ENCODE peak calls at places on chromosomes 1 and 21, in seven cellular contexts. E is aorta; F is BJ; B is effector CD4-positive, alpha-beta T cell; C is fibroblast of the conjunctiva; T is anterior cingulate cortex; X is colonic mucosa. N is an unnamed sample.

GRCh38 chr1:243849089-243850012 is 692 bp downstream of the AKT3 start:
- DNase-seq in F (peak; percentile 29), B (peak; percentile 69), X (peak; percentile 25), T (peak; percentile 88), C (no peak), E (peak; percentile 73), N (peak; percentile 33)

GRCh38 chr1:174932587-174932986 is 67.2 kb upstream of the CACYBP start:
- DNase-seq in E (no peak), B (no peak), X (no peak), C (no peak), T (no peak), F (no peak), N (no peak)

GRCh38 chr21:35559128-35559831 is 501.0 kb downstream of the SETD4 start:
- DNase-seq in B (no peak), T (no peak), F (peak; percentile 78), C (no peak), E (peak; percentile 45), X (no peak), N (no peak)

GRCh38 chr21:27649323-27649722 is 682.4 kb upstream of the ADAMTS5 start:
- DNase-seq in C (peak; percentile 58), F (peak; percentile 66), T (no peak), B (no peak), E (no peak), X (no peak), N (no peak)

GRCh38 chr1:20470174-20470573 is 15.8 kb downstream of the CAMK2N1 start:
- DNase-seq in C (no peak), F (no peak), B (no peak), X (peak; percentile 48), T (peak; percentile 14), E (no peak), N (peak; percentile 77)

GRCh38 chr1:32891630-32892029 is 5.3 kb downstream of the HPCA start:
- DNase-seq in F (no peak), E (peak; percentile 4), X (no peak), B (no peak), T (no peak), C (no peak), N (no peak)

GRCh38 chr1:31272369-31272768 is 24.2 kb downstream of the SNRNP40 start:
- DNase-seq in F (no peak), B (no peak), E (no peak), T (no peak), X (no peak), C (no peak), N (no peak)

GRCh38 chr1:167126317-167126716 is 32.4 kb downstream of the STYXL2 start:
- DNase-seq in E (no peak), F (no peak), X (no peak), T (no peak), B (no peak), C (no peak), N (no peak)

GRCh38 chr21:42039911-42040351 is 29.8 kb upstream of the ZBTB21 start:
- DNase-seq in X (no peak), T (no peak), E (no peak), F (peak; percentile 31), C (peak; percentile 47), B (no peak), N (no peak)

GRCh38 chr1:52191395-52191965 is 49.6 kb downstream of the ZFYVE9 start:
- DNase-seq in E (no peak), B (no peak), C (no peak), T (no peak), X (no peak), F (no peak), N (no peak)

GRCh38 chr1:202288177-202288576 is 53.6 kb downstream of the UBE2T start:
- DNase-seq in E (no peak), B (no peak), X (no peak), T (no peak), C (no peak), F (no peak), N (no peak)

GRCh38 chr1:157983787-157984186 is 9.7 kb upstream of the KIRREL1 start:
- DNase-seq in T (no peak), C (no peak), E (no peak), F (no peak), B (no peak), X (no peak), N (no peak)

GRCh38 chr1:45254490-45254889 is 48.1 kb upstream of the ZSWIM5 start:
- DNase-seq in E (no peak), X (peak; percentile 49), B (no peak), T (no peak), C (no peak), F (no peak), N (no peak)

GRCh38 chr1:3741566-3742438 is 10.4 kb upstream of the CCDC27 start:
- DNase-seq in T (no peak), X (no peak), C (no peak), E (no peak), B (no peak), F (no peak), N (no peak)

GRCh38 chr21:39630191-39630591 is 17.5 kb downstream of the B3GALT5 start:
- DNase-seq in B (no peak), E (no peak), C (no peak), X (no peak), F (no peak), T (no peak), N (no peak)

GRCh38 chr1:192751260-192751659 is 57.6 kb upstream of the RGS2 start:
- DNase-seq in E (no peak), X (no peak), T (no peak), B (no peak), C (no peak), F (no peak), N (no peak)

GRCh38 chr1:55211456-55211855 is 3.7 kb downstream of the USP24 start:
- DNase-seq in X (no peak), E (no peak), C (no peak), T (no peak), B (no peak), F (no peak), N (no peak)

GRCh38 chr1:145782166-145783099 is 41.5 kb downstream of the RNF115 start:
- DNase-seq in C (peak; percentile 87), X (no peak), B (no peak), E (no peak), F (peak; percentile 81), T (no peak), N (no peak)

GRCh38 chr1:228096416-228097332 is 6.5 kb downstream of the C1orf35 start:
- DNase-seq in X (no peak), C (no peak), E (no peak), F (no peak), B (no peak), T (no peak), N (no peak)

GRCh38 chr21:41164981-41165650 is 2.8 kb upstream of the BACE2 start:
- DNase-seq in F (no peak), B (no peak), T (no peak), E (no peak), C (no peak), X (peak; percentile 80), N (no peak)

GRCh38 chr1:66239834-66240233 is 294.1 kb upstream of the SGIP1 start:
- DNase-seq in C (no peak), X (no peak), B (no peak), T (no peak), E (no peak), F (no peak), N (no peak)

GRCh38 chr1:180927841-180928240 is 15.1 kb downstream of the KIAA1614 start:
- DNase-seq in E (peak; percentile 24), X (no peak), T (peak; percentile 53), C (no peak), F (no peak), B (no peak), N (no peak)

GRCh38 chr21:36980280-36981048 is 14.0 kb upstream of the HLCS start:
- DNase-seq in E (peak; percentile 58), C (no peak), F (no peak), B (no peak), X (peak; percentile 36), T (peak; percentile 48), N (no peak)

GRCh38 chr1:9714257-9714718 is 62.8 kb downstream of the PIK3CD start:
- DNase-seq in X (no peak), T (no peak), F (no peak), E (no peak), B (peak; percentile 39), C (no peak), N (no peak)

GRCh38 chr1:225498539-225499135 is 70.8 kb upstream of the LBR start:
- DNase-seq in E (no peak), F (peak; percentile 9), C (no peak), B (no peak), T (no peak), X (no peak), N (no peak)

GRCh38 chr1:115183158-115183557 is 93.9 kb upstream of the TSPAN2 start:
- DNase-seq in F (no peak), B (no peak), X (no peak), T (no peak), E (no peak), C (no peak), N (no peak)

GRCh38 chr1:1353389-1354151 is 4.4 kb upstream of the DVL1 start:
- DNase-seq in X (no peak), C (no peak), T (no peak), F (no peak), B (no peak), E (no peak), N (no peak)

GRCh38 chr1:114428083-114428754 is 82.8 kb downstream of the TRIM33 start:
- DNase-seq in E (no peak), X (no peak), B (peak; percentile 9), T (no peak), F (no peak), C (peak; percentile 2), N (no peak)

GRCh38 chr1:216653001-216653400 is 70.2 kb downstream of the ESRRG start:
- DNase-seq in C (no peak), B (no peak), T (no peak), E (no peak), X (no peak), F (no peak), N (no peak)

GRCh38 chr21:46178961-46179360 is 5.3 kb downstream of the SPATC1L start:
- DNase-seq in F (no peak), E (no peak), B (no peak), X (no peak), C (no peak), T (no peak), N (no peak)

GRCh38 chr1:179788259-179788658 is 45.2 kb downstream of the FAM163A start:
- DNase-seq in E (no peak), C (no peak), X (no peak), B (no peak), F (no peak), T (no peak), N (no peak)